ENCODE peak calls at places on chromosomes 3 and 15, in seven cellular contexts. X is lung, Y is MCF 10A, B is AG09319, E is H9, A is IMR-90, M is RWPE1. V is an unnamed sample.
A peak's percentile ranks its signal among the peaks of the same experiment; 100 is the strongest.

GRCh38 chr15:95604634-95605036 is 725.9 kb upstream of the NR2F2 start:
- DNase-seq in X (no peak), Y (peak; percentile 61), B (peak; percentile 68), E (no peak), A (peak; percentile 94), M (peak; percentile 4), V (no peak)

GRCh38 chr15:69666441-69666882 is 213.8 kb downstream of the RPLP1 start:
- DNase-seq in X (no peak), Y (no peak), B (no peak), E (no peak), A (peak; percentile 31), M (no peak), V (no peak)

GRCh38 chr15:78450285-78450858 is 12.4 kb downstream of the IREB2 start:
- DNase-seq in X (no peak), Y (no peak), B (no peak), E (no peak), A (no peak), M (no peak), V (no peak)

GRCh38 chr3:71649757-71650156 is 66.2 kb upstream of the FOXP1 start:
- DNase-seq in X (no peak), Y (no peak), B (no peak), E (no peak), A (no peak), M (no peak), V (no peak)

GRCh38 chr3:99626415-99626788 is 12.0 kb upstream of the COL8A1 start:
- DNase-seq in X (no peak), Y (no peak), B (no peak), E (no peak), A (no peak), M (no peak), V (no peak)

GRCh38 chr15:83571820-83572707 is 81.9 kb upstream of the ADAMTSL3 start:
- DNase-seq in X (no peak), Y (peak; percentile 43), B (peak; percentile 8), E (no peak), A (peak; percentile 19), M (peak; percentile 48), V (no peak)

GRCh38 chr3:10981961-10982360 is 10.6 kb upstream of the SLC6A1 start:
- DNase-seq in X (peak; percentile 35), Y (no peak), B (no peak), E (no peak), A (no peak), M (no peak), V (no peak)

GRCh38 chr3:196995646-196996355 is 27.2 kb upstream of the PIGZ start:
- DNase-seq in X (no peak), Y (no peak), B (no peak), E (no peak), A (peak; percentile 7), M (no peak), V (no peak)

GRCh38 chr3:8837172-8837571 is 67.8 kb upstream of the OXTR start:
- DNase-seq in X (no peak), Y (peak; percentile 61), B (no peak), E (no peak), A (peak; percentile 91), M (peak; percentile 7), V (no peak)

GRCh38 chr3:99504258-99504657 is 134.1 kb upstream of the COL8A1 start:
- DNase-seq in X (no peak), Y (peak; percentile 83), B (no peak), E (no peak), A (peak; percentile 76), M (no peak), V (no peak)

GRCh38 chr15:50065264-50065663 is 53.8 kb downstream of the ATP8B4 start:
- DNase-seq in X (no peak), Y (no peak), B (no peak), E (no peak), A (no peak), M (no peak), V (no peak)

GRCh38 chr3:155853214-155854146 is 747 bp downstream of the SLC33A1 start:
- DNase-seq in X (no peak), Y (peak; percentile 22), B (no peak), E (no peak), A (peak; percentile 7), M (no peak), V (no peak)

GRCh38 chr15:67054676-67055075 is 10.7 kb upstream of the SMAD3 start:
- DNase-seq in X (no peak), Y (no peak), B (no peak), E (no peak), A (no peak), M (no peak), V (no peak)

GRCh38 chr3:31550452-31551251 is 17.9 kb downstream of the STT3B start:
- DNase-seq in X (no peak), Y (peak; percentile 52), B (no peak), E (no peak), A (peak; percentile 40), M (no peak), V (no peak)

GRCh38 chr3:60652829-60653228 is 598.4 kb downstream of the FHIT start:
- DNase-seq in X (no peak), Y (peak; percentile 3), B (no peak), E (no peak), A (no peak), M (no peak), V (no peak)

GRCh38 chr3:105883798-105884377 is 15.1 kb upstream of the CBLB start:
- DNase-seq in X (no peak), Y (peak; percentile 9), B (no peak), E (no peak), A (no peak), M (no peak), V (no peak)

GRCh38 chr3:48440590-48440958 is 517 bp downstream of the TMA7 start:
- DNase-seq in X (no peak), Y (no peak), B (no peak), E (no peak), A (no peak), M (no peak), V (no peak)

GRCh38 chr15:90286678-90287077 is 21.2 kb downstream of the NGRN start:
- DNase-seq in X (no peak), Y (peak; percentile 65), B (no peak), E (no peak), A (peak; percentile 25), M (peak; percentile 53), V (no peak)

GRCh38 chr3:186257866-186258265 is 104.2 kb downstream of the DGKG start:
- DNase-seq in X (no peak), Y (no peak), B (no peak), E (no peak), A (peak; percentile 10), M (no peak), V (no peak)

GRCh38 chr3:24492971-24493551 is 1.6 kb downstream of the THRB start:
- DNase-seq in X (no peak), Y (no peak), B (no peak), E (no peak), A (no peak), M (no peak), V (no peak)

GRCh38 chr3:24496529-24497482 is 2.2 kb upstream of the THRB start:
- DNase-seq in X (peak; percentile 76), Y (peak; percentile 55), B (peak; percentile 60), E (peak; percentile 84), A (peak; percentile 4), M (no peak), V (no peak)

GRCh38 chr3:24493951-24494615 is 567 bp downstream of the THRB start:
- DNase-seq in X (peak; percentile 64), Y (peak; percentile 56), B (no peak), E (peak; percentile 57), A (no peak), M (peak; percentile 28), V (peak; percentile 69)

GRCh38 chr3:24495334-24495994 is 814 bp upstream of the THRB start:
- DNase-seq in X (peak; percentile 67), Y (peak; percentile 68), B (no peak), E (peak; percentile 70), A (no peak), M (peak; percentile 67), V (no peak)

DNA sequence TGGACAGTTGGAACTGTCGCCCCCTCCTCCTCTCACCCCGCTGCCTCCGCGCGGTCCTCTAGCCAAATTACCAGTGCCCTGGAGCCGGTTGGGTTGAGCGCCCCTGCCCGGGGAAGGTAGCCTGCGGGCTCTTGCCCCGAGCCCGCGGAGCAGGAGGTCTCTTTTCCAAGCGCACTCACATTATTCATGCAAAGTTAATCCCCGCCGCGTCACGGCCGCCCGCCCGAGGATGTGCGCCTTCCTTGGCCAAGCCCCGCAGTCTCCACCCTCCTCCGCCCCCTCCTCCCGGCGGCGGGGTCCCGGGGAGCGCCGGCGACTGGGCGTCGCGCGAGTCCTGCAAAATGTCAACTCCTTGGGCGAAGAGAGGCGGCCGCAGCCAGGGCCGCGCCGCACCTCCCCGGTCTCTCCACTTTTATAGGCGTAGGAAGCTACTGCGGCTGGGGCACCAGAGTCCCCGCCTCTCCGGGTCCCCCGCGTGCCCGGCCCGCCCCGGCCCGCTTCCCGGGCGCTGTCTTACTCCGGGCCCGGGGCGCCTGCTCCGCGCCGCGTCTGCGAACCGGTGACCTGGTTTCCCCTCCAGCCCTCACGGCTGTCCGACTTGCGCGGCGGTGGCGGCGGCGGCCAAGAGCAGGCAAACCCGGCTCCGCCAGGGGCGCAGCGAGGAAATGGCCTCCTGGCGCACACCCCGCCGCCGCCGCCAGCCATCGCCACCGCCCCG is at the start of gene THRB:
- DNase-seq in X (peak; percentile 71), Y (peak; percentile 60), B (no peak), E (peak; percentile 81), A (no peak), M (peak; percentile 54), V (peak; percentile 83)
- TF ChIP-seq CTCF in X (no peak), Y (no peak), B (peak; percentile 13), E (peak; percentile 48), A (no peak), M (peak; percentile 40), V (peak; percentile 67)

GRCh38 chr3:127455541-127456450 is 134.7 kb downstream of the TPRA1 start:
- DNase-seq in X (peak; percentile 65), Y (peak; percentile 76), B (no peak), E (peak; percentile 90), A (peak; percentile 29), M (peak; percentile 84), V (peak; percentile 89)
- TF ChIP-seq CTCF in X (peak; percentile 94), Y (peak; percentile 98), B (peak; percentile 58), E (peak; percentile 99), A (peak; percentile 97), M (peak; percentile 94), V (peak; percentile 99)

GRCh38 chr3:110378481-110378880 is 693.1 kb upstream of the NECTIN3 start:
- DNase-seq in X (no peak), Y (no peak), B (no peak), E (no peak), A (peak; percentile 55), M (no peak), V (no peak)
- TF ChIP-seq CTCF in X (no peak), Y (no peak), B (no peak), E (no peak), A (no peak), M (no peak), V (no peak)

GRCh38 chr3:94524102-94524922 is 461.5 kb downstream of the NSUN3 start:
- DNase-seq in X (peak; percentile 38), Y (no peak), B (no peak), E (peak; percentile 26), A (no peak), M (no peak), V (no peak)

GRCh38 chr3:94520364-94520763 is 457.5 kb downstream of the NSUN3 start:
- DNase-seq in X (no peak), Y (no peak), B (no peak), E (no peak), A (no peak), M (no peak), V (no peak)

GRCh38 chr3:94522488-94522887 is 459.6 kb downstream of the NSUN3 start:
- DNase-seq in X (no peak), Y (peak; percentile 13), B (no peak), E (no peak), A (no peak), M (no peak), V (no peak)

GRCh38 chr3:94529821-94530220 is 467.0 kb downstream of the NSUN3 start:
- DNase-seq in X (no peak), Y (no peak), B (no peak), E (no peak), A (no peak), M (no peak), V (no peak)

GRCh38 chr3:94525039-94525438 is 462.2 kb downstream of the NSUN3 start:
- DNase-seq in X (no peak), Y (peak; percentile 33), B (no peak), E (peak; percentile 28), A (peak; percentile 13), M (no peak), V (no peak)
- TF ChIP-seq CTCF in X (no peak), Y (no peak), B (no peak), E (peak; percentile 49), A (peak; percentile 33), M (no peak), V (peak; percentile 76)